ENCODE peak calls at places on chromosomes 3 and 15, in five cellular contexts. W is K562, Z is HepG2, T is WTC11, U is GM12878. H is an unnamed sample.

GRCh38 chr3:174336774-174337173 is 522.4 kb upstream of the NAALADL2 start:
- DNase-seq in W (no peak), U (no peak), T (no peak), Z (no peak), H (no peak)

GRCh38 chr15:76058714-76059319 is 968 bp upstream of the TMEM266 start:
- DNase-seq in T (peak), Z (peak), U (peak), W (peak), H (peak)

GRCh38 chr3:15045667-15046066 is 19.4 kb downstream of the MRPS25 start:
- DNase-seq in Z (no peak), T (no peak), U (no peak), W (no peak), H (no peak)

GRCh38 chr3:112894258-112894657 is 47.6 kb upstream of the CD200R1L start:
- DNase-seq in Z (no peak), U (no peak), W (peak), T (peak), H (no peak)

GRCh38 chr15:38691951-38692788 is 127.6 kb upstream of the RASGRP1 start:
- DNase-seq in T (no peak), U (no peak), Z (no peak), W (no peak), H (no peak)

GRCh38 chr3:108736821-108737220 is 20.4 kb downstream of the RETNLB start:
- DNase-seq in T (no peak), Z (no peak), U (no peak), W (no peak), H (no peak)

GRCh38 chr3:52176188-52176752 is 21.7 kb upstream of the ALAS1 start:
- DNase-seq in T (no peak), W (no peak), U (no peak), Z (no peak), H (no peak)

GRCh38 chr3:10532939-10533730 is 27.7 kb upstream of the ATP2B2 start:
- DNase-seq in T (no peak), W (no peak), Z (no peak), U (no peak), H (no peak)

GRCh38 chr15:63104727-63105126 is 16.9 kb upstream of the LACTB start:
- DNase-seq in T (no peak), U (no peak), Z (no peak), W (no peak), H (no peak)

GRCh38 chr3:188295876-188296275 is 141.9 kb downstream of the LPP start:
- DNase-seq in T (no peak), W (no peak), U (no peak), Z (no peak), H (no peak)

GRCh38 chr3:157832588-157832987 is 273.6 kb downstream of the SHOX2 start:
- DNase-seq in T (no peak), W (no peak), Z (no peak), U (no peak), H (no peak)

GRCh38 chr3:54133196-54133595 is 10.8 kb downstream of the CACNA2D3 start:
- DNase-seq in Z (no peak), U (no peak), T (no peak), W (no peak), H (no peak)

GRCh38 chr3:155629006-155629405 is 115.9 kb downstream of the PLCH1 start:
- DNase-seq in W (no peak), T (no peak), U (no peak), Z (no peak), H (no peak)

GRCh38 chr15:31476866-31477265 is 150.2 kb downstream of the KLF13 start:
- DNase-seq in W (no peak), Z (no peak), U (no peak), T (no peak), H (no peak)

GRCh38 chr3:121482651-121483050 is 63.1 kb downstream of the POLQ start:
- DNase-seq in W (no peak), U (no peak), Z (no peak), T (no peak), H (peak)

GRCh38 chr3:53194218-53195065 is 33.4 kb downstream of the PRKCD start:
- DNase-seq in W (no peak), T (no peak), U (no peak), Z (no peak), H (no peak)

GRCh38 chr3:142560118-142560517 is 18.4 kb downstream of the ATR start:
- DNase-seq in T (no peak), Z (no peak), W (no peak), U (no peak), H (no peak)

GRCh38 chr15:44796508-44796907 is 60.2 kb downstream of the TRIM69 start:
- DNase-seq in U (no peak), W (peak), T (no peak), Z (no peak), H (no peak)

GRCh38 chr3:137946341-137946973 is 63.5 kb upstream of the CLDN18 start:
- DNase-seq in Z (peak), T (peak), U (no peak), W (peak), H (peak)

GRCh38 chr3:25156526-25157075 is 271.5 kb upstream of the RARB start:
- DNase-seq in W (no peak), T (no peak), U (no peak), Z (no peak), H (peak)

GRCh38 chr3:107752202-107752990 is 229.6 kb downstream of the BBX start:
- DNase-seq in U (no peak), Z (peak), T (peak), W (peak), H (no peak)

GRCh38 chr3:196793224-196793623 is 53.6 kb downstream of the PAK2 start:
- DNase-seq in W (no peak), T (no peak), U (no peak), Z (peak), H (peak)

GRCh38 chr15:65305776-65306175 is 1.3 kb downstream of the RNU5B-1 start:
- DNase-seq in Z (no peak), W (no peak), T (no peak), U (no peak), H (no peak)

GRCh38 chr3:140942221-140943104 is 827 bp downstream of the SLC25A36 start:
- DNase-seq in U (no peak), T (peak), W (peak), Z (peak), H (peak)

GRCh38 chr15:85044894-85045293 is 63.2 kb downstream of the PDE8A start:
- DNase-seq in W (no peak), Z (no peak), T (no peak), U (no peak), H (no peak)

GRCh38 chr3:38723569-38724391 is 74.3 kb upstream of the SCN5A start:
- DNase-seq in T (no peak), W (peak), U (no peak), Z (no peak), H (no peak)

GRCh38 chr3:39296197-39297077 is 16.6 kb upstream of the CX3CR1 start:
- DNase-seq in W (no peak), T (no peak), Z (peak), U (no peak), H (no peak)

GRCh38 chr15:52180196-52180835 is 10.9 kb downstream of the GNB5 start:
- DNase-seq in Z (no peak), T (no peak), U (no peak), W (no peak), H (no peak)

GRCh38 chr3:145017959-145018358 is 1046.3 kb downstream of the DIPK2A start:
- DNase-seq in T (no peak), U (no peak), Z (no peak), W (no peak), H (no peak)

GRCh38 chr3:33395900-33396299 is 44.3 kb downstream of the UBP1 start:
- DNase-seq in Z (no peak), T (no peak), U (no peak), W (no peak), H (no peak)

GRCh38 chr3:52068055-52068704 is 11.8 kb upstream of the DUSP7 start:
- DNase-seq in Z (no peak), T (no peak), U (no peak), W (no peak), H (no peak)

GRCh38 chr3:38312356-38312755 is 30.3 kb downstream of the SLC22A14 start:
- DNase-seq in W (no peak), U (no peak), T (no peak), Z (no peak), H (no peak)

GRCh38 chr3:184641430-184641829 is 70.4 kb downstream of the MAGEF1 start:
- DNase-seq in U (no peak), Z (no peak), T (no peak), W (no peak), H (no peak)

GRCh38 chr15:69533504-69533903 is 80.9 kb downstream of the RPLP1 start:
- DNase-seq in U (no peak), T (no peak), W (no peak), Z (no peak), H (no peak)
- TF ChIP-seq ESRRA in U (no peak), T (no peak), W (no peak), Z (no peak), H (no peak)

GRCh38 chr15:32688151-32688639 is 29.6 kb upstream of the GREM1 start:
- DNase-seq in U (no peak), T (no peak), W (no peak), Z (peak), H (peak)
- TF ChIP-seq ESRRA in U (no peak), T (no peak), W (no peak), Z (no peak), H (no peak)

GRCh38 chr3:17195192-17195611 is 310.4 kb downstream of the PLCL2 start:
- DNase-seq in T (no peak), U (peak), Z (no peak), W (no peak), H (no peak)
- TF ChIP-seq ESRRA in T (no peak), U (no peak), Z (no peak), W (no peak), H (no peak)

GRCh38 chr15:48481802-48482201 is 150.6 kb downstream of the DUT start:
- DNase-seq in Z (no peak), T (no peak), W (no peak), U (no peak), H (no peak)

DNA sequence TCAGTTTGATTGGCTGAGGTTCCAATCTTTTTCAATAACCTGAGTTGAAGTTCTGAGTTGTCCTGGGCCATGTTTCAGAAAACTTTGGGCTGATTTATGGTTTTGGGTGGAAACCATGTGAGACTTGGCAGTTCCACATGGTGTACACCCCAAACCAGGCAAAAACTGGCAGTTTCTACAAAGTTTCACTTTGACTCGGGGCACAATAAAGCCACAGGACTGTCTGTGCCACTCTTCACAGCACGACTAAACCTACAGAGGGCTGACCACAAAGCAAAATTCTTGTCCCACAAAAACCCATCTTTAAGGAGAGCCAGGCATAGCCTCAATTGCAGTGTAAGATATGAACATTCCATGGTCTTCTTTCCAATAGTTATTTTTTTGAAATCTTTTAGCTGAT is 155.0 kb downstream of the DUT start:
- DNase-seq in T (no peak), U (peak), Z (no peak), W (no peak), H (no peak)
- TF ChIP-seq ESRRA in T (no peak), U (no peak), Z (no peak), W (no peak), H (no peak)

GRCh38 chr3:30333903-30334302 is 272.5 kb upstream of the TGFBR2 start:
- DNase-seq in W (no peak), T (no peak), Z (no peak), U (no peak), H (no peak)
- TF ChIP-seq ESRRA in W (no peak), T (no peak), Z (no peak), U (no peak), H (no peak)

GRCh38 chr3:9012521-9012920 is 49.2 kb upstream of the RAD18 start:
- DNase-seq in U (no peak), Z (no peak), W (no peak), T (no peak), H (no peak)
- TF ChIP-seq ESRRA in U (no peak), Z (no peak), W (no peak), T (no peak), H (no peak)

GRCh38 chr3:114314259-114314658 is 20.4 kb downstream of the TIGIT start:
- DNase-seq in T (no peak), Z (no peak), U (no peak), W (no peak), H (no peak)
- TF ChIP-seq ESRRA in T (no peak), Z (no peak), U (no peak), W (no peak), H (no peak)